ENCODE peak calls at places on chromosomes 13 and 19, in eight cellular contexts. Z is midbrain; J is astrocyte of the cerebellum; R is H7; L is stimulated activated CD4-positive, alpha-beta T cell treated with anti-CD3 and anti-CD28 coated beads, Interleukin-4, amount 100 ng/mL, for 24 hours; V is NCI-H1417; N is AG04450; Y is colonic mucosa. G is an unnamed sample.

GRCh38 chr13:76790519-76791289 is 95.5 kb downstream of the KCTD12 start:
- DNase-seq in Z (no peak), J (peak; percentile 44), R (no peak), L (no peak), V (peak; percentile 37), N (no peak), Y (no peak), G (no peak)

GRCh38 chr19:18063463-18063862 is 23.3 kb downstream of the IL12RB1 start:
- DNase-seq in Z (no peak), J (no peak), R (peak; percentile 66), L (peak; percentile 44), V (no peak), N (no peak), Y (no peak), G (no peak)

GRCh38 chr19:53823380-53824120 is 564 bp downstream of the NLRP12 start:
- DNase-seq in Z (no peak), J (no peak), R (no peak), L (no peak), V (no peak), N (no peak), Y (no peak), G (no peak)

GRCh38 chr13:80454245-80454644 is 113.3 kb upstream of the SPRY2 start:
- DNase-seq in Z (no peak), J (peak; percentile 74), R (no peak), L (no peak), V (no peak), N (no peak), Y (no peak), G (no peak)

GRCh38 chr19:18991468-18991867 is 41.8 kb downstream of the SUGP2 start:
- DNase-seq in Z (no peak), J (no peak), R (no peak), L (no peak), V (no peak), N (no peak), Y (no peak), G (no peak)

GRCh38 chr19:13633109-13633508 is 126.8 kb upstream of the CACNA1A start:
- DNase-seq in Z (no peak), J (no peak), R (peak; percentile 38), L (no peak), V (peak; percentile 100), N (peak; percentile 57), Y (peak; percentile 89), G (no peak)

GRCh38 chr19:41541990-41542584 is 33.9 kb upstream of the CEACAM21 start:
- DNase-seq in Z (no peak), J (no peak), R (peak; percentile 42), L (peak; percentile 83), V (peak; percentile 53), N (no peak), Y (peak; percentile 76), G (peak; percentile 56)

GRCh38 chr19:41249707-41250423 is 14.3 kb upstream of the HNRNPUL1 start:
- DNase-seq in Z (no peak), J (no peak), R (peak; percentile 36), L (no peak), V (no peak), N (no peak), Y (no peak), G (no peak)

GRCh38 chr13:33537691-33538090 is 252.1 kb upstream of the STARD13 start:
- DNase-seq in Z (peak; percentile 24), J (no peak), R (no peak), L (no peak), V (no peak), N (no peak), Y (no peak), G (no peak)

GRCh38 chr19:918152-918437 is 962 bp downstream of the KISS1R start:
- DNase-seq in Z (no peak), J (no peak), R (no peak), L (no peak), V (no peak), N (no peak), Y (no peak), G (no peak)

GRCh38 chr13:35512271-35512920 is 35.9 kb upstream of the MAB21L1 start:
- DNase-seq in Z (no peak), J (peak; percentile 99), R (no peak), L (no peak), V (no peak), N (peak; percentile 16), Y (no peak), G (no peak)

GRCh38 chr19:17680235-17680722 is 7.9 kb downstream of the UNC13A start:
- DNase-seq in Z (peak; percentile 1), J (no peak), R (peak; percentile 84), L (peak; percentile 36), V (no peak), N (no peak), Y (peak; percentile 24), G (peak; percentile 61)

GRCh38 chr13:106373304-106373988 is 162.0 kb downstream of the EFNB2 start:
- DNase-seq in Z (no peak), J (no peak), R (no peak), L (no peak), V (peak; percentile 82), N (no peak), Y (no peak), G (no peak)

GRCh38 chr19:36108684-36109083 is 2.3 kb upstream of the OVOL3 start:
- DNase-seq in Z (no peak), J (no peak), R (no peak), L (no peak), V (no peak), N (no peak), Y (no peak), G (no peak)

GRCh38 chr19:6739390-6739883 is at the start of gene TRIP10:
- DNase-seq in Z (peak; percentile 87), J (no peak), R (peak; percentile 97), L (peak; percentile 81), V (peak; percentile 84), N (no peak), Y (peak; percentile 89), G (peak; percentile 78)

G was measured in activated B cell treated with CpG ODN at 0.5 μM for 24 hours.